ENCODE peak calls at places on chromosomes 2 and 18, in nine cellular contexts. One of them, this sample, is unnamed.
A peak's percentile ranks its signal among the peaks of the same experiment; 100 is the strongest.

GRCh38 chr2:27493948-27494283 is 1.1 kb downstream of the FNDC4 start:
- DNase-seq in neural progenitor cell: no peak
- DNase-seq in hepatocyte: no peak
- DNase-seq in SK-N-SH: peak; percentile 31
- DNase-seq in MM.1S: no peak
- DNase-seq in GM23338: no peak
- DNase-seq in HCT116: no peak
- DNase-seq in GM23248: no peak
- DNase-seq in OCI-LY7: no peak
- DNase-seq in this sample: no peak

GRCh38 chr2:181782630-181783029 is 102.3 kb upstream of the NEUROD1 start:
- DNase-seq in hepatocyte: no peak
- DNase-seq in GM23338: no peak
- DNase-seq in MM.1S: no peak
- DNase-seq in OCI-LY7: no peak
- DNase-seq in HCT116: no peak
- DNase-seq in SK-N-SH: no peak
- DNase-seq in neural progenitor cell: no peak
- DNase-seq in GM23248: no peak
- DNase-seq in this sample: no peak

GRCh38 chr2:202278944-202279343 is 13.4 kb downstream of the NOP58 start:
- DNase-seq in hepatocyte: peak; percentile 59
- DNase-seq in MM.1S: no peak
- DNase-seq in SK-N-SH: peak; percentile 53
- DNase-seq in neural progenitor cell: peak; percentile 32
- DNase-seq in GM23248: peak; percentile 84
- DNase-seq in OCI-LY7: peak; percentile 22
- DNase-seq in HCT116: no peak
- DNase-seq in GM23338: peak; percentile 64
- DNase-seq in this sample: peak; percentile 50

GRCh38 chr2:178280261-178280852 is 86.0 kb downstream of the OSBPL6 start:
- DNase-seq in GM23338: peak; percentile 67
- DNase-seq in SK-N-SH: peak; percentile 46
- DNase-seq in GM23248: peak; percentile 60
- DNase-seq in neural progenitor cell: peak; percentile 20
- DNase-seq in HCT116: peak; percentile 45
- DNase-seq in OCI-LY7: peak; percentile 41
- DNase-seq in hepatocyte: peak; percentile 24
- DNase-seq in MM.1S: peak; percentile 70
- DNase-seq in this sample: peak; percentile 80

GRCh38 chr2:237524631-237525030 is 37.6 kb downstream of the MLPH start:
- DNase-seq in GM23338: no peak
- DNase-seq in OCI-LY7: no peak
- DNase-seq in SK-N-SH: peak; percentile 33
- DNase-seq in GM23248: no peak
- DNase-seq in neural progenitor cell: no peak
- DNase-seq in HCT116: no peak
- DNase-seq in MM.1S: no peak
- DNase-seq in hepatocyte: no peak
- DNase-seq in this sample: no peak

GRCh38 chr2:218392459-218392858 is 7.2 kb upstream of the CTDSP1 start:
- DNase-seq in GM23248: no peak
- DNase-seq in GM23338: no peak
- DNase-seq in neural progenitor cell: no peak
- DNase-seq in MM.1S: no peak
- DNase-seq in SK-N-SH: no peak
- DNase-seq in OCI-LY7: no peak
- DNase-seq in hepatocyte: no peak
- DNase-seq in HCT116: no peak
- DNase-seq in this sample: no peak

GRCh38 chr2:235955664-235956063 is 212.5 kb downstream of the GBX2 start:
- DNase-seq in SK-N-SH: no peak
- DNase-seq in hepatocyte: no peak
- DNase-seq in MM.1S: no peak
- DNase-seq in OCI-LY7: no peak
- DNase-seq in GM23338: no peak
- DNase-seq in GM23248: no peak
- DNase-seq in HCT116: no peak
- DNase-seq in neural progenitor cell: no peak
- DNase-seq in this sample: no peak

GRCh38 chr18:50034029-50034428 is 160.9 kb downstream of the MYO5B start:
- DNase-seq in GM23338: no peak
- DNase-seq in SK-N-SH: no peak
- DNase-seq in neural progenitor cell: no peak
- DNase-seq in MM.1S: no peak
- DNase-seq in GM23248: no peak
- DNase-seq in hepatocyte: no peak
- DNase-seq in HCT116: no peak
- DNase-seq in OCI-LY7: no peak
- DNase-seq in this sample: peak; percentile 16

GRCh38 chr2:226652388-226652787 is 147.2 kb downstream of the IRS1 start:
- DNase-seq in HCT116: peak; percentile 98
- DNase-seq in neural progenitor cell: no peak
- DNase-seq in GM23248: peak; percentile 88
- DNase-seq in SK-N-SH: no peak
- DNase-seq in MM.1S: no peak
- DNase-seq in GM23338: no peak
- DNase-seq in OCI-LY7: no peak
- DNase-seq in hepatocyte: no peak
- DNase-seq in this sample: peak; percentile 96

GRCh38 chr2:181041661-181042060 is 61.3 kb downstream of the UBE2E3 start:
- DNase-seq in hepatocyte: no peak
- DNase-seq in GM23338: no peak
- DNase-seq in OCI-LY7: no peak
- DNase-seq in MM.1S: no peak
- DNase-seq in GM23248: peak; percentile 43
- DNase-seq in SK-N-SH: no peak
- DNase-seq in HCT116: no peak
- DNase-seq in neural progenitor cell: no peak
- DNase-seq in this sample: no peak

GRCh38 chr2:20578895-20579825 is 71.7 kb downstream of the HS1BP3 start:
- DNase-seq in HCT116: peak; percentile 92
- DNase-seq in GM23338: peak; percentile 23
- DNase-seq in SK-N-SH: peak; percentile 46
- DNase-seq in hepatocyte: peak; percentile 91
- DNase-seq in neural progenitor cell: no peak
- DNase-seq in GM23248: peak; percentile 98
- DNase-seq in OCI-LY7: no peak
- DNase-seq in MM.1S: peak; percentile 15
- DNase-seq in this sample: peak; percentile 94

GRCh38 chr2:197786010-197786877 is 1.1 kb upstream of the BOLL start:
- DNase-seq in HCT116: no peak
- DNase-seq in OCI-LY7: no peak
- DNase-seq in GM23338: peak; percentile 94
- DNase-seq in neural progenitor cell: peak; percentile 76
- DNase-seq in hepatocyte: peak; percentile 48
- DNase-seq in MM.1S: peak; percentile 54
- DNase-seq in SK-N-SH: peak; percentile 81
- DNase-seq in GM23248: peak; percentile 14
- DNase-seq in this sample: no peak
- TF ChIP-seq EZH2phosphoT487 in HCT116: no peak
- TF ChIP-seq EZH2phosphoT487 in OCI-LY7: no peak
- TF ChIP-seq EZH2phosphoT487 in GM23338: no peak
- TF ChIP-seq EZH2phosphoT487 in neural progenitor cell: peak; percentile 63
- TF ChIP-seq EZH2phosphoT487 in hepatocyte: peak; percentile 10
- TF ChIP-seq EZH2phosphoT487 in MM.1S: no peak
- TF ChIP-seq EZH2phosphoT487 in SK-N-SH: no peak
- TF ChIP-seq EZH2phosphoT487 in GM23248: no peak
- TF ChIP-seq EZH2phosphoT487 in this sample: no peak

GRCh38 chr2:25992556-25992955 is 10.3 kb upstream of the KIF3C start:
- DNase-seq in neural progenitor cell: no peak
- DNase-seq in GM23248: no peak
- DNase-seq in hepatocyte: no peak
- DNase-seq in HCT116: no peak
- DNase-seq in GM23338: no peak
- DNase-seq in MM.1S: no peak
- DNase-seq in SK-N-SH: no peak
- DNase-seq in OCI-LY7: no peak
- DNase-seq in this sample: no peak
- H3K27ac ChIP-seq in neural progenitor cell: no peak overlapping the region
- H3K27ac ChIP-seq in GM23248: no peak overlapping the region
- H3K27ac ChIP-seq in hepatocyte: no peak overlapping the region
- H3K27ac ChIP-seq in HCT116: no peak overlapping the region
- H3K27ac ChIP-seq in GM23338: no peak overlapping the region
- H3K27ac ChIP-seq in MM.1S: no peak overlapping the region
- H3K27ac ChIP-seq in SK-N-SH: no peak overlapping the region
- H3K27ac ChIP-seq in OCI-LY7: no peak overlapping the region
- H3K27ac ChIP-seq in this sample: no peak overlapping the region

DNA sequence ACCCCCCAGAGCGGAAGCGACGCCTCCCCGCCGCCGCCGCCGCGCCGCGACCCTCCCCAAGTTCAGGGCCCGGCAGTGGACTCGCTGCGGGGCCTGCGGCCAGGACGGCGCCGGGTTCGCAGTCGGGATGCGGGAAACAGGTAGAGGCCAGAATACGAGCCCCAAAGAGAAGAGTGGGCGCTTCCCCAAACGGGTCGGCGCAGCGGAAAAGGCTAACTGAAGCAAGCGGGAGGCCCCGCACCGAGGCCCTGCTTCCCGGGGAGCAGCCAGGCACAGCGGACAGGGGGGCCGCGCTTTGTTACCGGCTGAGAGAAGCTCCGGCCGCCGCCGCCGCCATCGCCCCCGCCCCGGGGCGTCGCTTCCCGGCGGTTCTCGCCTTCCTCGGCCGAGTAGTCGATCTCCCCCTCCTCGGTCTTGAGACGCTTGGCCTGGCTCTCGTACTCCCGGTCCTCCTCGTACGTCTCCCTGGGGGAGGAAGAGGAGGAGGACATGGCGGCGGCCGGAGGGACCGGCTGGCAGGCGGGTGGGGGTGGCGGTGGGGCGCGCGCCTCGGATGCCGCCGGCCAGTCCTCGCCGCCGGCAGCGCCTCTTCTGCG is 494 bp downstream of the HNRNPLL start:
- DNase-seq in GM23338: peak; percentile 57
- DNase-seq in HCT116: no peak
- DNase-seq in SK-N-SH: peak; percentile 77
- DNase-seq in hepatocyte: peak; percentile 51
- DNase-seq in MM.1S: peak; percentile 25
- DNase-seq in GM23248: peak; percentile 58
- DNase-seq in OCI-LY7: peak; percentile 58
- DNase-seq in neural progenitor cell: peak; percentile 69
- DNase-seq in this sample: peak; percentile 19
- TF ChIP-seq EZH2phosphoT487 in GM23338: no peak
- TF ChIP-seq EZH2phosphoT487 in HCT116: no peak
- TF ChIP-seq EZH2phosphoT487 in SK-N-SH: no peak
- TF ChIP-seq EZH2phosphoT487 in hepatocyte: no peak
- TF ChIP-seq EZH2phosphoT487 in MM.1S: no peak
- TF ChIP-seq EZH2phosphoT487 in GM23248: no peak
- TF ChIP-seq EZH2phosphoT487 in OCI-LY7: no peak
- TF ChIP-seq EZH2phosphoT487 in neural progenitor cell: no peak
- TF ChIP-seq EZH2phosphoT487 in this sample: no peak

DNA sequence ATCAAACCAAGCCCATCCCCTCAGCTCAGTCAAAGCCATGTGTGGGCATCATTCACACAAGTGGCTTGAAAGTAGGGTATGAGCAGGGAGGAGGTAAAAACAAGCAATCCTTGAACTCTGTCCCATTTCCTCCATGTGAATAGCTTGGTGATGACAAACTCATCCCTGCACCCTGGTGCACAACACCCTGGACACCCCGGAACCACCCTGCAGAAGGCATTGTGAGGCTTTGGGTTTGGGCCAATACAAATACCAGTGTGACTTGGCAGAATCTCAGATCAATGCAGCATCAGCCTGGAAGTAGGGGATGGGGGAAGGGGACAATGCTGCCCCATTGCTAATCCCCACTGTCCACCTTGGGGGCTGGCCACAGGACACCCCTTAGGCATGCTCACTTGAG is 28.6 kb downstream of the TGFA start:
- DNase-seq in HCT116: peak; percentile 22
- DNase-seq in hepatocyte: no peak
- DNase-seq in MM.1S: no peak
- DNase-seq in OCI-LY7: no peak
- DNase-seq in SK-N-SH: no peak
- DNase-seq in GM23248: peak; percentile 40
- DNase-seq in GM23338: no peak
- DNase-seq in neural progenitor cell: no peak
- DNase-seq in this sample: peak; percentile 99
- H3K27ac ChIP-seq in HCT116: peak overlapping the region; percentile 81
- H3K27ac ChIP-seq in hepatocyte: no peak overlapping the region
- H3K27ac ChIP-seq in MM.1S: no peak overlapping the region
- H3K27ac ChIP-seq in OCI-LY7: no peak overlapping the region
- H3K27ac ChIP-seq in SK-N-SH: no peak overlapping the region
- H3K27ac ChIP-seq in GM23248: peak overlapping the region; percentile 63
- H3K27ac ChIP-seq in GM23338: no peak overlapping the region
- H3K27ac ChIP-seq in neural progenitor cell: no peak overlapping the region
- H3K27ac ChIP-seq in this sample: peak overlapping the region; percentile 99

GRCh38 chr2:111995148-111995547 is 59.9 kb upstream of the TMEM87B start:
- DNase-seq in HCT116: no peak
- DNase-seq in neural progenitor cell: no peak
- DNase-seq in MM.1S: no peak
- DNase-seq in GM23248: no peak
- DNase-seq in SK-N-SH: no peak
- DNase-seq in GM23338: no peak
- DNase-seq in hepatocyte: peak; percentile 26
- DNase-seq in OCI-LY7: no peak
- DNase-seq in this sample: no peak
- TF ChIP-seq EZH2phosphoT487 in HCT116: no peak
- TF ChIP-seq EZH2phosphoT487 in neural progenitor cell: no peak
- TF ChIP-seq EZH2phosphoT487 in MM.1S: no peak
- TF ChIP-seq EZH2phosphoT487 in GM23248: no peak
- TF ChIP-seq EZH2phosphoT487 in SK-N-SH: no peak
- TF ChIP-seq EZH2phosphoT487 in GM23338: no peak
- TF ChIP-seq EZH2phosphoT487 in hepatocyte: no peak
- TF ChIP-seq EZH2phosphoT487 in OCI-LY7: no peak
- TF ChIP-seq EZH2phosphoT487 in this sample: no peak

GRCh38 chr2:201204655-201205515 is 21.9 kb downstream of the CASP10 start:
- DNase-seq in SK-N-SH: no peak
- DNase-seq in hepatocyte: no peak
- DNase-seq in neural progenitor cell: no peak
- DNase-seq in HCT116: no peak
- DNase-seq in GM23338: no peak
- DNase-seq in OCI-LY7: peak; percentile 26
- DNase-seq in MM.1S: no peak
- DNase-seq in GM23248: no peak
- DNase-seq in this sample: no peak
- H3K27ac ChIP-seq in SK-N-SH: no peak overlapping the region
- H3K27ac ChIP-seq in hepatocyte: peak overlapping the region; percentile 64
- H3K27ac ChIP-seq in neural progenitor cell: no peak overlapping the region
- H3K27ac ChIP-seq in HCT116: no peak overlapping the region
- H3K27ac ChIP-seq in GM23338: peak overlapping the region; percentile 50
- H3K27ac ChIP-seq in OCI-LY7: no peak overlapping the region
- H3K27ac ChIP-seq in MM.1S: no peak overlapping the region
- H3K27ac ChIP-seq in GM23248: peak overlapping the region; percentile 58
- H3K27ac ChIP-seq in this sample: no peak overlapping the region

This sample was measured in PC-3.